ENCODE peak calls at places on chromosomes 11 and 22, in five cellular contexts. M is lung; J is mucosa of gallbladder; A is stimulated activated CD8-positive, alpha-beta memory T cell treated with anti-CD3 and anti-CD28 coated beads, Interleukin-4, amount 100 ng/mL, for 1 hour; X is NCI-H1092. B is an unnamed sample.
A peak's percentile ranks its signal among the peaks of the same experiment; 100 is the strongest.

GRCh38 chr11:72409458-72409857 is 24.9 kb downstream of the CLPB start:
- DNase-seq in M (no peak), J (no peak), A (no peak), X (no peak), B (no peak)

GRCh38 chr11:47376543-47377371 is 1.6 kb downstream of the SPI1 start:
- DNase-seq in M (peak; percentile 63), J (no peak), A (no peak), X (no peak), B (no peak)

GRCh38 chr11:118275184-118275583 is 11.1 kb upstream of the MPZL2 start:
- DNase-seq in M (no peak), J (no peak), A (no peak), X (no peak), B (no peak)

GRCh38 chr22:17107547-17107810 is 13.7 kb downstream of the TMEM121B start:
- DNase-seq in M (no peak), J (no peak), A (no peak), X (no peak), B (no peak)

GRCh38 chr22:24583221-24583971 is 9.5 kb downstream of the LRRC75B start:
- DNase-seq in M (no peak), J (peak; percentile 24), A (no peak), X (peak; percentile 86), B (no peak)

GRCh38 chr22:38144025-38144405 is 33.5 kb upstream of the BAIAP2L2 start:
- DNase-seq in M (no peak), J (no peak), A (no peak), X (no peak), B (no peak)

GRCh38 chr22:50585781-50586180 is 3.1 kb upstream of the CHKB start:
- DNase-seq in M (no peak), J (no peak), A (no peak), X (no peak), B (no peak)

GRCh38 chr11:19628018-19628417 is 84.6 kb upstream of the NAV2 start:
- DNase-seq in M (peak; percentile 54), J (peak; percentile 36), A (no peak), X (no peak), B (no peak)

GRCh38 chr22:32378703-32379272 is 21.1 kb downstream of the RFPL3 start:
- DNase-seq in M (no peak), J (no peak), A (no peak), X (no peak), B (peak; percentile 38)

GRCh38 chr11:125916683-125917337 is 12.5 kb downstream of the DDX25 start:
- DNase-seq in M (no peak), J (peak; percentile 47), A (no peak), X (no peak), B (peak; percentile 85)

GRCh38 chr11:9577032-9577431 is 3.6 kb downstream of the WEE1 start:
- DNase-seq in M (no peak), J (no peak), A (no peak), X (no peak), B (no peak)

GRCh38 chr11:100593321-100593720 is 93.8 kb upstream of the ARHGAP42 start:
- DNase-seq in M (no peak), J (no peak), A (no peak), X (no peak), B (no peak)

GRCh38 chr22:28014141-28015055 is 95.3 kb upstream of the PITPNB start:
- DNase-seq in M (no peak), J (no peak), A (no peak), X (no peak), B (no peak)

GRCh38 chr11:45665206-45665932 is at the start of gene CHST1:
- DNase-seq in M (peak; percentile 34), J (peak; percentile 24), A (no peak), X (peak; percentile 36), B (peak; percentile 27)

GRCh38 chr11:14055936-14056335 is 93.4 kb downstream of the SPON1 start:
- DNase-seq in M (no peak), J (no peak), A (no peak), X (no peak), B (no peak)

GRCh38 chr11:125404811-125405481 is 91.1 kb downstream of the FEZ1 start:
- DNase-seq in M (peak; percentile 67), J (peak; percentile 67), A (peak; percentile 43), X (peak; percentile 41), B (peak; percentile 61)

B was measured in colonic mucosa.